ENCODE peak calls at places on chromosomes 12 and 14, in eight cellular contexts. B, W, Y, M, D, I, N and G are unnamed samples.

GRCh38 chr14:43765474-43765873 is 741.6 kb downstream of the FSCB start:
- DNase-seq in M (no peak), W (no peak), I (no peak), D (no peak), N (no peak), B (no peak), Y (no peak), G (no peak)

GRCh38 chr12:67223225-67223624 is 45.9 kb upstream of the CAND1 start:
- DNase-seq in M (no peak), B (no peak), I (no peak), D (no peak), N (no peak), W (no peak), Y (no peak), G (no peak)

GRCh38 chr12:41709463-41710285 is 435.0 kb downstream of the GXYLT1 start:
- DNase-seq in M (no peak), B (no peak), N (peak; percentile 23), Y (no peak), W (no peak), D (no peak), I (no peak), G (no peak)

GRCh38 chr12:34033628-34034296 is 11.5 kb downstream of the ALG10 start:
- DNase-seq in I (no peak), W (no peak), N (peak; percentile 40), M (no peak), D (no peak), Y (no peak), B (peak; percentile 12), G (no peak)

GRCh38 chr12:34391771-34392581 is 369.7 kb downstream of the ALG10 start:
- DNase-seq in I (peak; percentile 48), B (no peak), N (no peak), D (peak; percentile 3), M (peak; percentile 55), Y (no peak), W (peak; percentile 9), G (peak; percentile 6)

GRCh38 chr14:105328070-105328677 is 13.6 kb downstream of the PACS2 start:
- DNase-seq in W (no peak), D (no peak), M (no peak), B (no peak), I (peak; percentile 59), Y (no peak), N (no peak), G (no peak)

GRCh38 chr12:28708918-28709371 is 440.1 kb upstream of the FAR2 start:
- DNase-seq in W (peak; percentile 43), I (no peak), B (no peak), N (no peak), D (no peak), Y (no peak), M (no peak), G (no peak)

GRCh38 chr14:101001311-101002069 is 98.0 kb upstream of the RTL1 start:
- DNase-seq in N (no peak), D (no peak), B (no peak), I (no peak), M (no peak), Y (no peak), W (no peak), G (no peak)

GRCh38 chr12:56244494-56244893 is 13.7 kb downstream of the ANKRD52 start:
- DNase-seq in M (no peak), D (no peak), I (peak; percentile 50), N (no peak), B (no peak), W (no peak), Y (no peak), G (no peak)

GRCh38 chr12:119627019-119627643 is 33.6 kb downstream of the TMEM233 start:
- DNase-seq in M (no peak), W (no peak), I (no peak), N (no peak), Y (no peak), D (no peak), B (peak; percentile 21), G (no peak)

GRCh38 chr12:85603556-85603955 is 232.7 kb downstream of the RASSF9 start:
- DNase-seq in B (no peak), D (no peak), M (no peak), Y (no peak), N (no peak), W (no peak), I (no peak), G (no peak)

GRCh38 chr12:116687888-116688287 is 50.0 kb downstream of the SPRING1 start:
- DNase-seq in N (peak; percentile 27), B (peak; percentile 44), M (no peak), I (no peak), Y (no peak), W (no peak), D (peak; percentile 46), G (no peak)

GRCh38 chr12:128909653-128910052 is 56.4 kb downstream of the GLT1D1 start:
- DNase-seq in D (no peak), B (no peak), Y (no peak), N (peak; percentile 22), W (no peak), M (no peak), I (no peak), G (no peak)

GRCh38 chr12:120399531-120399930 is 30.6 kb upstream of the MSI1 start:
- DNase-seq in M (no peak), Y (no peak), B (no peak), N (no peak), D (no peak), W (no peak), I (no peak), G (no peak)

GRCh38 chr14:71324767-71325272 is 417.6 kb downstream of the PCNX1 start:
- DNase-seq in I (no peak), D (no peak), M (no peak), W (no peak), Y (peak; percentile 17), B (no peak), N (peak; percentile 20), G (no peak)

GRCh38 chr14:35393826-35394225 is 10.7 kb downstream of the NFKBIA start:
- DNase-seq in Y (no peak), D (no peak), W (no peak), B (no peak), M (no peak), N (no peak), I (no peak), G (no peak)

GRCh38 chr12:129659927-129660326 is 243.9 kb downstream of the TMEM132D start:
- DNase-seq in M (no peak), Y (no peak), N (no peak), B (no peak), W (no peak), D (no peak), I (no peak), G (no peak)

GRCh38 chr14:44771495-44771894 is 190.3 kb downstream of the KLHL28 start:
- DNase-seq in N (no peak), I (no peak), Y (no peak), M (no peak), B (no peak), W (no peak), D (no peak), G (no peak)

GRCh38 chr12:131740626-131741025 is 29.7 kb downstream of the SFSWAP start:
- DNase-seq in M (no peak), W (no peak), I (no peak), Y (no peak), D (no peak), N (no peak), B (no peak), G (no peak)

GRCh38 chr12:131747771-131748170 is 36.9 kb downstream of the SFSWAP start:
- DNase-seq in M (no peak), I (no peak), Y (no peak), B (no peak), N (no peak), W (no peak), D (no peak), G (no peak)

GRCh38 chr12:131747276-131747675 is 36.4 kb downstream of the SFSWAP start:
- DNase-seq in M (no peak), I (no peak), W (no peak), B (no peak), Y (no peak), N (no peak), D (no peak), G (no peak)

GRCh38 chr12:131749618-131750315 is 38.9 kb downstream of the SFSWAP start:
- DNase-seq in N (no peak), D (no peak), Y (no peak), B (no peak), M (no peak), I (no peak), W (no peak), G (no peak)

GRCh38 chr12:131745706-131746105 is 34.8 kb downstream of the SFSWAP start:
- DNase-seq in B (no peak), W (no peak), I (no peak), Y (no peak), N (no peak), M (no peak), D (no peak), G (no peak)
- TF ChIP-seq CTCF in B (no peak), W (no peak), I (no peak), Y (no peak), N (no peak), M (no peak), D (no peak), G (no peak)

GRCh38 chr12:48968004-48968403 is 3.5 kb downstream of the WNT10B start:
- DNase-seq in B (no peak), D (no peak), M (no peak), I (no peak), Y (no peak), W (no peak), N (no peak), G (no peak)
- H3K27me3 ChIP-seq in B (peaks cover 22% of the 10 kb centered on the region), D (peaks cover 59% of the 10 kb centered on the region), M (peaks cover 42% of the 10 kb centered on the region), I (peaks cover 34% of the 10 kb centered on the region), Y (peaks cover 26% of the 10 kb centered on the region), W (peaks cover 47% of the 10 kb centered on the region), N (peaks cover 38% of the 10 kb centered on the region), G (peaks cover 31% of the 10 kb centered on the region)

DNA sequence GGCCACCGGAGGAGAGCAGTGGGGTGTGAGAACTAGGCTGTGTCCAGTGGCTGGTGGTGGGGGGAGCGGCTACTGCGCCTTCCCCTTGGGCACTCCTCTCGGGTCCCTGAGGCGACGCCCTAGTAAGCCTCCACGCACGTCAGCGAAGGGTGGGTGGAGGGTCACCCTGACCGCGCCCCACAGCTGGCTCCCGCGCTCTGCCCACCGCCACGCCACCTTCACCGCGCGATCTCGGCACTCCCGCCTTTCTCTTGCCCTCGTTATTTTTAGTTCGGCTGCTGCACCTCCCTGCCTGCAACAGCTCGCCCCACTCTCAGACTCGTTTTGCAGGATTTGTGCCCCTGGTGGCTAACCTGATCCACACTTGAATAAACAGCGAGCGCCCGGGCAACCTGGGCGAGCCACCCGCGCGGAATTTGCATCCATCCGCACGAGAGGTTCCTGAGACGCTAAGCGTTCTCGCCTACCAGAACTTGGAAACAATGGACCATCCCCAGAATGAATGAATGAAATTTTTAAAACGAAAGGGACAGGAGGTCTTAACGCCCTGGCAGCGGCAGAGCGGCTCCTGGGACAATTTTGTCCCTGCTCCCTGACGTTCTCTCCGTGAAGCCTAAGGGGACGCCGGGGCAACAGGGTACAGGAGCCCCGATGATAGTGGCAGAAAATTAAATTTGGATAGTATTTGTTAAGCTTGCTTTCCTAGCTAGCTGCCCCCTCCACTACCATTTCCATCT is 7.0 kb upstream of the BMP4 start:
- DNase-seq in N (peak; percentile 77), B (no peak), Y (no peak), D (peak; percentile 39), M (peak; percentile 71), I (peak; percentile 71), W (peak; percentile 55), G (no peak)
- TF ChIP-seq CTCF in N (peak; percentile 56), B (no peak), Y (no peak), D (peak; percentile 67), M (no peak), I (no peak), W (peak; percentile 53), G (no peak)

DNA sequence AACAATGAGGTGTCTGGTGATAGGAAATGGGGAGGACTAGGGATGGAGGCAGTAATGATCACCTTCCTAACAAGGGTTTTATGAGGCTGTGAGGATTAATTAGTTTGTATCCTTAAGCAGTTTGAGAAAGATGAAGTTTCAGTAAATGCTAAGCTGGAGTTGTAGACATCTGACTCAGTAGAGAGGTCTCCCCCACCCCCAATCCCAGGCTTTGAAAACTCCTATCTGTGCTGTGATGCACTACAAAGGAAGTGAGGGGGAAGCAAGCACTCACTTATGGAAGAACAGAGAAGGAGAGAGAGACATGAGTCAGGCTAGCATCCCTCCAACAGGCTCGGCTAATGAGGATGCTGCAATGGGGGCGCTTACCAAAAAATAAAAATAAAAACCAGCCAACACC is 5.5 kb upstream of the BCL11B start:
- DNase-seq in N (no peak), M (no peak), W (no peak), D (no peak), I (no peak), Y (no peak), B (no peak), G (no peak)
- H3K27me3 ChIP-seq in N (peaks cover 30% of the 10 kb centered on the region), M (peaks cover 60% of the 10 kb centered on the region), W (peaks cover 51% of the 10 kb centered on the region), D (peaks cover 100% of the 10 kb centered on the region), I (peaks cover 21% of the 10 kb centered on the region), Y (no peaks in the 10 kb centered on the region), B (peaks cover 1% of the 10 kb centered on the region), G (no peaks in the 10 kb centered on the region)